ENCODE peak calls at places on chromosomes 13 and 19, in eight cellular contexts. One of them, this sample, is unnamed.

GRCh38 chr13:81302677-81303076 is 961.8 kb upstream of the SPRY2 start:
- DNase-seq in cardiac muscle cell: no peak
- DNase-seq in hippocampal formation: no peak
- DNase-seq in COR-L47: no peak
- DNase-seq in SJSA1: no peak
- DNase-seq in pons: no peak
- DNase-seq in germinal center: no peak
- DNase-seq in activated CD8-positive, alpha-beta memory T cell treated with anti-CD3 and anti-CD28 coated beads for 4 hours: no peak
- DNase-seq in this sample: no peak

GRCh38 chr19:51572908-51573307 is 1.8 kb downstream of the ZNF175 start:
- DNase-seq in cardiac muscle cell: no peak
- DNase-seq in hippocampal formation: no peak
- DNase-seq in COR-L47: no peak
- DNase-seq in SJSA1: no peak
- DNase-seq in pons: no peak
- DNase-seq in germinal center: no peak
- DNase-seq in activated CD8-positive, alpha-beta memory T cell treated with anti-CD3 and anti-CD28 coated beads for 4 hours: no peak
- DNase-seq in this sample: no peak

GRCh38 chr13:107866007-107866665 is 349.2 kb downstream of the LIG4 start:
- DNase-seq in cardiac muscle cell: peak
- DNase-seq in hippocampal formation: no peak
- DNase-seq in COR-L47: peak
- DNase-seq in SJSA1: peak
- DNase-seq in pons: peak
- DNase-seq in germinal center: no peak
- DNase-seq in activated CD8-positive, alpha-beta memory T cell treated with anti-CD3 and anti-CD28 coated beads for 4 hours: no peak
- DNase-seq in this sample: no peak

GRCh38 chr13:50611117-50611781 is 232.2 kb downstream of the DLEU7 start:
- DNase-seq in cardiac muscle cell: no peak
- DNase-seq in hippocampal formation: no peak
- DNase-seq in COR-L47: no peak
- DNase-seq in SJSA1: no peak
- DNase-seq in pons: no peak
- DNase-seq in germinal center: no peak
- DNase-seq in activated CD8-positive, alpha-beta memory T cell treated with anti-CD3 and anti-CD28 coated beads for 4 hours: no peak
- DNase-seq in this sample: no peak

GRCh38 chr19:19628499-19629134 is 597 bp upstream of the LPAR2 start:
- DNase-seq in cardiac muscle cell: peak
- DNase-seq in hippocampal formation: no peak
- DNase-seq in COR-L47: no peak
- DNase-seq in SJSA1: no peak
- DNase-seq in pons: no peak
- DNase-seq in germinal center: peak
- DNase-seq in activated CD8-positive, alpha-beta memory T cell treated with anti-CD3 and anti-CD28 coated beads for 4 hours: peak
- DNase-seq in this sample: peak

GRCh38 chr19:15464394-15465385 is at the start of gene RASAL3:
- DNase-seq in cardiac muscle cell: no peak
- DNase-seq in hippocampal formation: no peak
- DNase-seq in COR-L47: no peak
- DNase-seq in SJSA1: no peak
- DNase-seq in pons: no peak
- DNase-seq in germinal center: peak
- DNase-seq in activated CD8-positive, alpha-beta memory T cell treated with anti-CD3 and anti-CD28 coated beads for 4 hours: peak
- DNase-seq in this sample: no peak

GRCh38 chr13:64266024-64266423 is 2850.4 kb upstream of the PCDH20 start:
- DNase-seq in cardiac muscle cell: no peak
- DNase-seq in hippocampal formation: no peak
- DNase-seq in COR-L47: no peak
- DNase-seq in SJSA1: no peak
- DNase-seq in pons: no peak
- DNase-seq in germinal center: no peak
- DNase-seq in activated CD8-positive, alpha-beta memory T cell treated with anti-CD3 and anti-CD28 coated beads for 4 hours: no peak
- DNase-seq in this sample: no peak

GRCh38 chr13:76380436-76381065 is 505.7 kb downstream of the KCTD12 start:
- DNase-seq in cardiac muscle cell: no peak
- DNase-seq in hippocampal formation: peak
- DNase-seq in COR-L47: no peak
- DNase-seq in SJSA1: peak
- DNase-seq in pons: peak
- DNase-seq in germinal center: no peak
- DNase-seq in activated CD8-positive, alpha-beta memory T cell treated with anti-CD3 and anti-CD28 coated beads for 4 hours: no peak
- DNase-seq in this sample: no peak

GRCh38 chr13:49681837-49682236 is 9.4 kb downstream of the EBPL start:
- DNase-seq in cardiac muscle cell: no peak
- DNase-seq in hippocampal formation: no peak
- DNase-seq in COR-L47: peak
- DNase-seq in SJSA1: no peak
- DNase-seq in pons: no peak
- DNase-seq in germinal center: no peak
- DNase-seq in activated CD8-positive, alpha-beta memory T cell treated with anti-CD3 and anti-CD28 coated beads for 4 hours: no peak
- DNase-seq in this sample: no peak

GRCh38 chr19:7224205-7224833 is 69.9 kb downstream of the INSR start:
- DNase-seq in cardiac muscle cell: no peak
- DNase-seq in hippocampal formation: no peak
- DNase-seq in COR-L47: no peak
- DNase-seq in SJSA1: no peak
- DNase-seq in pons: peak
- DNase-seq in germinal center: no peak
- DNase-seq in activated CD8-positive, alpha-beta memory T cell treated with anti-CD3 and anti-CD28 coated beads for 4 hours: no peak
- DNase-seq in this sample: no peak

GRCh38 chr13:50198508-50198907 is 183.3 kb downstream of the KCNRG start:
- DNase-seq in cardiac muscle cell: no peak
- DNase-seq in hippocampal formation: no peak
- DNase-seq in COR-L47: peak
- DNase-seq in SJSA1: no peak
- DNase-seq in pons: no peak
- DNase-seq in germinal center: no peak
- DNase-seq in activated CD8-positive, alpha-beta memory T cell treated with anti-CD3 and anti-CD28 coated beads for 4 hours: no peak
- DNase-seq in this sample: peak

GRCh38 chr13:53382008-53382407 is 353.4 kb downstream of the OLFM4 start:
- DNase-seq in cardiac muscle cell: peak
- DNase-seq in hippocampal formation: no peak
- DNase-seq in COR-L47: no peak
- DNase-seq in SJSA1: no peak
- DNase-seq in pons: no peak
- DNase-seq in germinal center: no peak
- DNase-seq in activated CD8-positive, alpha-beta memory T cell treated with anti-CD3 and anti-CD28 coated beads for 4 hours: no peak
- DNase-seq in this sample: no peak

GRCh38 chr13:24194447-24194846 is 33.9 kb downstream of the SPATA13 start:
- DNase-seq in cardiac muscle cell: no peak
- DNase-seq in hippocampal formation: no peak
- DNase-seq in COR-L47: no peak
- DNase-seq in SJSA1: no peak
- DNase-seq in pons: no peak
- DNase-seq in germinal center: no peak
- DNase-seq in activated CD8-positive, alpha-beta memory T cell treated with anti-CD3 and anti-CD28 coated beads for 4 hours: no peak
- DNase-seq in this sample: no peak

GRCh38 chr13:78376033-78376432 is 227.3 kb downstream of the POU4F1 start:
- DNase-seq in cardiac muscle cell: no peak
- DNase-seq in hippocampal formation: no peak
- DNase-seq in COR-L47: no peak
- DNase-seq in SJSA1: no peak
- DNase-seq in pons: no peak
- DNase-seq in germinal center: no peak
- DNase-seq in activated CD8-positive, alpha-beta memory T cell treated with anti-CD3 and anti-CD28 coated beads for 4 hours: no peak
- DNase-seq in this sample: no peak

GRCh38 chr13:69199664-69200063 is 908.0 kb upstream of the ATXN8OS start:
- DNase-seq in cardiac muscle cell: peak
- DNase-seq in hippocampal formation: no peak
- DNase-seq in COR-L47: peak
- DNase-seq in SJSA1: no peak
- DNase-seq in pons: no peak
- DNase-seq in germinal center: no peak
- DNase-seq in activated CD8-positive, alpha-beta memory T cell treated with anti-CD3 and anti-CD28 coated beads for 4 hours: no peak
- DNase-seq in this sample: peak

This sample was measured in NCI-H2227 treated with DMSO at 0.1 percent for 48 hours.